ENCODE peak calls at places on chromosomes 7 and 10, in eight cellular contexts. Q is tibial nerve, K is A549, H is osteoblast, P is thoracic aorta, W is pancreas, L is left ventricle myocardium inferior, D is IMR-90. J is an unnamed sample. For H3K4me1, the result is how much of the 10 kb centered on the place peaks cover.

GRCh38 chr7:104327963-104328307 is 468 bp upstream of the LHFPL3 start:
- DNase-seq in P (no peak), D (no peak), W (no peak), H (no peak), K (no peak), Q (no peak), L (no peak), J (no peak)

GRCh38 chr7:70776627-70777101 is 355.3 kb upstream of the GALNT17 start:
- DNase-seq in W (no peak), D (peak), Q (no peak), K (no peak), H (no peak), L (no peak), P (no peak), J (no peak)

GRCh38 chr7:134317434-134317833 is 704 bp upstream of the SLC35B4 start:
- DNase-seq in K (no peak), P (no peak), D (no peak), L (no peak), W (no peak), H (no peak), Q (no peak), J (no peak)

GRCh38 chr7:22841954-22842353 is 19.3 kb upstream of the TOMM7 start:
- DNase-seq in H (no peak), L (no peak), P (no peak), W (no peak), D (peak), Q (no peak), K (no peak), J (peak)

GRCh38 chr7:72292794-72293193 is 119.3 kb downstream of the CALN1 start:
- DNase-seq in H (no peak), D (no peak), Q (no peak), K (no peak), L (no peak), W (no peak), P (no peak), J (no peak)

GRCh38 chr10:70549351-70549961 is 53.1 kb downstream of the PRF1 start:
- DNase-seq in P (no peak), H (peak), K (no peak), W (no peak), D (no peak), L (no peak), Q (no peak), J (no peak)

GRCh38 chr7:69722836-69723235 is 124.6 kb downstream of the AUTS2 start:
- DNase-seq in P (no peak), D (no peak), Q (no peak), H (no peak), L (no peak), W (no peak), K (no peak), J (no peak)

GRCh38 chr10:77109470-77109994 is 528.1 kb downstream of the KCNMA1 start:
- DNase-seq in L (no peak), Q (no peak), H (no peak), D (no peak), K (no peak), W (no peak), P (no peak), J (no peak)

GRCh38 chr10:77251297-77252013 is 386.2 kb downstream of the KCNMA1 start:
- DNase-seq in Q (no peak), P (no peak), D (peak), K (peak), L (no peak), W (no peak), H (peak), J (no peak)

GRCh38 chr10:28410420-28411135 is 107.7 kb upstream of the MPP7 start:
- DNase-seq in H (peak), P (no peak), Q (no peak), D (no peak), K (peak), W (no peak), L (no peak), J (no peak)

GRCh38 chr10:97234403-97234802 is 48.6 kb upstream of the SLIT1 start:
- DNase-seq in Q (no peak), K (peak), D (peak), L (no peak), W (no peak), H (no peak), P (no peak), J (no peak)

GRCh38 chr7:1689356-1689755 is 19.3 kb downstream of the ELFN1 start:
- DNase-seq in H (no peak), D (no peak), W (no peak), K (no peak), Q (no peak), P (no peak), L (no peak), J (peak)

GRCh38 chr7:79502151-79502550 is 48.7 kb upstream of the MAGI2 start:
- DNase-seq in Q (no peak), L (no peak), W (no peak), P (no peak), H (no peak), K (no peak), D (no peak), J (no peak)

GRCh38 chr10:102593074-102593803 is 51.0 kb upstream of the TRIM8 start:
- DNase-seq in Q (no peak), P (no peak), K (no peak), D (peak), H (no peak), L (no peak), W (no peak), J (no peak)

GRCh38 chr10:110002801-110003523 is 4.8 kb upstream of the ADD3 start:
- DNase-seq in K (no peak), P (no peak), L (no peak), H (no peak), W (no peak), D (no peak), Q (no peak), J (no peak)

GRCh38 chr10:104109908-104110662 is 11.9 kb upstream of the SFR1 start:
- DNase-seq in H (no peak), D (peak), Q (no peak), K (peak), P (no peak), L (no peak), W (no peak), J (no peak)

GRCh38 chr10:100998991-100999741 is 442 bp upstream of the LZTS2 start:
- DNase-seq in H (peak), K (peak), L (peak), P (no peak), D (peak), W (peak), Q (peak), J (peak)

GRCh38 chr10:22345301-22346086 is at the start of gene SPAG6:
- DNase-seq in D (no peak), P (no peak), Q (no peak), W (peak), K (no peak), H (no peak), L (peak), J (no peak)

GRCh38 chr10:43404675-43405221 is 4.2 kb downstream of the HNRNPF start:
- DNase-seq in H (no peak), P (no peak), K (no peak), D (no peak), Q (no peak), L (no peak), W (no peak), J (no peak)

GRCh38 chr10:43401627-43402026 is 7.4 kb downstream of the HNRNPF start:
- DNase-seq in P (no peak), L (no peak), Q (no peak), H (peak), D (no peak), W (no peak), K (no peak), J (no peak)

GRCh38 chr10:43402176-43402575 is 6.8 kb downstream of the HNRNPF start:
- DNase-seq in H (no peak), L (no peak), K (no peak), P (no peak), W (no peak), Q (no peak), D (no peak), J (no peak)

GRCh38 chr10:43402880-43403452 is 6.0 kb downstream of the HNRNPF start:
- DNase-seq in D (no peak), W (no peak), Q (no peak), H (no peak), K (no peak), L (no peak), P (no peak), J (no peak)

DNA sequence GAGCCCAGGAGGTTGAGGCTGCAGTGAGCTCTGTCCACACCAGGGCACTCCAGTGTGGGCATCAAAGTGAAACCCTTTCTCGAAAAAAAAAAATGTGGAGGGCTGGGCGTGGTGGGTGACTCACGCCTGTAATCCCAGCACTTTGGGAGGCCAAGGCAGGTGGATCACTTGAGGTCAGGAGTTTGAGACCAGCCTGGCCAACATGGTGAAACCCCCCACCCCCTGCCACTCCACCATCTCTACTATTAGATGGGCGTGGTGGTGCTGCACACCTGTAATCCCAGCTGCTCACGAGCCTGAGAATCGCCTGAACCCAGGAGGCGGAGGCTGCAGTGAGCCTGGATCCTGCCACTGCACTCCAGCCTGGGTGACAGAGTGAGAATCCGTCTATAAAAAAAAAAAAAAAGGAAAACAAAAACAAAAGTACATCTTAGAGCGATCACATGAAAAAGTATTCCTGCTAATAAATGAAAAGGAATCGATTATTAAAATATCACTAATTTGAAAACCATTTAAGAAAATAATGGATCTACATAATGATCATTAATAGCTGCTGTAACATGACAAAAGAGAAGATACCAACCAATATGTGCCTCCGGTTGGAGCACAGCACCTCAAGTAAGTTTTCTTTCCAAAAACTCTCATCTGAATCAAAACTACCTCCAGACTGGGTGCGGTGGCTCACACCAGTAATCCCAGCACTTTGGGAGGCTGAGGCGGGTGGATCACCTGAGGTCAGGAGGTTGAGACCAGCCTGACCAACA is 4.9 kb downstream of the HNRNPF start:
- DNase-seq in H (no peak), Q (no peak), L (no peak), K (no peak), D (no peak), W (no peak), P (no peak), J (no peak)
- H3K4me1 ChIP-seq in H (under half), Q (half or more), L (half or more), K (half or more), D (under half), W (under half), P (half or more), J (under half)

GRCh38 chr7:234041-234711 is 41.8 kb downstream of the FAM20C start:
- DNase-seq in W (no peak), P (no peak), L (peak), K (peak), H (no peak), D (peak), Q (no peak), J (peak)
- TF ChIP-seq CTCF in W (no peak), P (no peak), L (no peak), K (no peak), H (no peak), D (no peak), Q (no peak), J (peak)

DNA sequence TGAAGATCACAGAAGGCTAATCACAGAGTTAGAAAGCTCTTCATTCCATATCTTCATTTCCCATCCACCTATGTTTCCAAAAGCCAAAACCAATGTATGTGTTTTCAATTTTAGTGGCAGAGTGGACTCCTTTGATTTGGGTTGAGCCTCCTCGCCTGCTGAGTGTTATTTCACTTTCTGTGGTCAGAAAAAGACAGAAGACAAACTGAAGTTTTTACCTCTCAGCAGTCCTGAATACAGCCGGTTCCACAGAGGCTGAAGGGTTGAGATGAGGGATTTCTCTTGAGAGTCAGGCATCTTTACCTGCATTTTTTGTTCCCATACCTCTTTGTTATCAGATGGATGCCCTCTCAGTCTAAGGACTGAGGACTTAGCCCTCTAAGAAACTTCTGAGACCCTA is 659.6 kb downstream of the CCSER2 start:
- DNase-seq in H (peak), P (no peak), Q (no peak), K (no peak), L (no peak), D (no peak), W (no peak), J (no peak)
- H3K4me1 ChIP-seq in H (under half), P (under half), Q (under half), K (under half), L (under half), D (under half), W (under half), J (under half)

GRCh38 chr7:127996253-127997071 is 34.8 kb downstream of the LRRC4 start:
- DNase-seq in H (no peak), Q (no peak), L (no peak), K (no peak), W (no peak), D (no peak), P (no peak), J (no peak)
- TF ChIP-seq CTCF in H (no peak), Q (no peak), L (no peak), K (no peak), W (no peak), D (no peak), P (no peak), J (no peak)

GRCh38 chr10:99944860-99945259 is 64.9 kb downstream of the DNMBP start:
- DNase-seq in P (no peak), K (no peak), D (no peak), Q (no peak), L (no peak), H (no peak), W (no peak), J (no peak)
- H3K4me1 ChIP-seq in P (under half), K (under half), D (under half), Q (under half), L (half or more), H (under half), W (under half), J (under half)

GRCh38 chr10:50624154-50624865 is 554 bp upstream of the SGMS1 start:
- DNase-seq in D (peak), K (peak), P (peak), Q (peak), L (peak), H (peak), W (peak), J (peak)
- TF ChIP-seq CTCF in D (no peak), K (no peak), P (no peak), Q (peak), L (no peak), H (no peak), W (no peak), J (no peak)

GRCh38 chr7:101901661-101902491 is 84.5 kb downstream of the CUX1 start:
- DNase-seq in D (peak), Q (no peak), W (no peak), L (no peak), K (no peak), H (peak), P (no peak), J (no peak)

GRCh38 chr7:101898019-101898575 is 80.7 kb downstream of the CUX1 start:
- DNase-seq in W (no peak), L (no peak), K (no peak), D (no peak), Q (no peak), H (no peak), P (no peak), J (no peak)

GRCh38 chr7:101900103-101900502 is 82.7 kb downstream of the CUX1 start:
- DNase-seq in H (peak), K (no peak), W (no peak), D (no peak), P (no peak), L (peak), Q (no peak), J (peak)

GRCh38 chr7:101902680-101903504 is 85.5 kb downstream of the CUX1 start:
- DNase-seq in D (no peak), L (no peak), K (no peak), P (no peak), Q (no peak), W (no peak), H (no peak), J (no peak)

GRCh38 chr7:101899616-101900015 is 82.2 kb downstream of the CUX1 start:
- DNase-seq in P (no peak), K (no peak), H (no peak), L (no peak), D (no peak), W (no peak), Q (no peak), J (no peak)
- H3K4me1 ChIP-seq in P (half or more), K (under half), H (under half), L (half or more), D (under half), W (under half), Q (under half), J (half or more)